ENCODE peak calls at places on chromosome 11, in ten cellular contexts. I is islet precursor cell; O is NB4; T is Kasumi-1; Q is RPMI8226; L is naive thymus-derived CD4-positive, alpha-beta T cell; A is activated CD4-positive, alpha-beta T cell treated with anti-CD3 and anti-CD28 coated beads, Interleukin-2, amount 50 U/mL, for 48 hours; P is stimulated activated CD8-positive, alpha-beta memory T cell treated with anti-CD3 and anti-CD28 coated beads, Interleukin-2, amount 100 ng/mL, for 48 hours; D is A172; H is NCI-H1417. M is an unnamed sample.

GRCh38 chr11:117143390-117143789 is 697 bp upstream of the PAFAH1B2 start:
- DNase-seq in I (no peak), O (peak), T (peak), Q (peak), L (no peak), A (peak), P (peak), D (peak), H (peak), M (peak)

GRCh38 chr11:69081180-69081579 is 32.4 kb downstream of the TPCN2 start:
- DNase-seq in I (no peak), O (no peak), T (no peak), Q (no peak), L (no peak), A (no peak), P (no peak), D (no peak), H (no peak), M (no peak)

GRCh38 chr11:128937480-128937879 is 5.2 kb downstream of the TP53AIP1 start:
- DNase-seq in I (no peak), O (no peak), T (no peak), Q (no peak), L (no peak), A (no peak), P (no peak), D (no peak), H (no peak), M (no peak)

GRCh38 chr11:67366546-67366945 is 6.9 kb downstream of the CLCF1 start:
- DNase-seq in I (no peak), O (no peak), T (no peak), Q (no peak), L (no peak), A (no peak), P (no peak), D (no peak), H (no peak), M (peak)

GRCh38 chr11:27699242-27699925 is 871 bp downstream of the BDNF start:
- DNase-seq in I (peak), O (no peak), T (no peak), Q (no peak), L (no peak), A (no peak), P (no peak), D (no peak), H (peak), M (no peak)

GRCh38 chr11:36160115-36160514 is 129.1 kb downstream of the COMMD9 start:
- DNase-seq in I (no peak), O (no peak), T (no peak), Q (no peak), L (no peak), A (no peak), P (no peak), D (no peak), H (no peak), M (no peak)

GRCh38 chr11:57903441-57904123 is 120.1 kb upstream of the OR9Q1 start:
- DNase-seq in I (peak), O (no peak), T (no peak), Q (peak), L (no peak), A (peak), P (peak), D (peak), H (peak), M (no peak)

GRCh38 chr11:63445720-63446119 is 45.2 kb downstream of the PLAAT5 start:
- DNase-seq in I (no peak), O (peak), T (no peak), Q (no peak), L (no peak), A (peak), P (no peak), D (peak), H (no peak), M (no peak)

GRCh38 chr11:48012051-48012391 is 31.7 kb downstream of the PTPRJ start:
- DNase-seq in I (no peak), O (no peak), T (no peak), Q (no peak), L (no peak), A (peak), P (no peak), D (no peak), H (no peak), M (no peak)

M was measured in B cell.